ENCODE peak calls at places on chromosomes 4 and X, in four cellular contexts. One of them, this sample, is unnamed. For H3K36me3, the result is how much of the 10 kb centered on the place peaks cover.

GRCh38 chr4:159410076-159410777 is 307.3 kb downstream of the RAPGEF2 start:
- DNase-seq in body of pancreas: no peak
- DNase-seq in kidney: no peak
- DNase-seq in left lung: no peak
- DNase-seq in this sample: no peak

GRCh38 chrX:45479196-45479834 is 278.6 kb upstream of the DIPK2B start:
- DNase-seq in body of pancreas: no peak
- DNase-seq in kidney: no peak
- DNase-seq in left lung: no peak
- DNase-seq in this sample: no peak

GRCh38 chrX:38548508-38548907 is 12.8 kb upstream of the TSPAN7 start:
- DNase-seq in body of pancreas: no peak
- DNase-seq in kidney: no peak
- DNase-seq in left lung: no peak
- DNase-seq in this sample: no peak

GRCh38 chr4:153038493-153039311 is 102.6 kb downstream of the FHDC1 start:
- DNase-seq in body of pancreas: no peak
- DNase-seq in kidney: no peak
- DNase-seq in left lung: no peak
- DNase-seq in this sample: no peak

GRCh38 chr4:189659302-189659701 is 281.4 kb upstream of the FRG1 start:
- DNase-seq in body of pancreas: no peak
- DNase-seq in kidney: no peak
- DNase-seq in left lung: no peak
- DNase-seq in this sample: no peak

GRCh38 chrX:118553042-118553714 is 57.6 kb downstream of the DOCK11 start:
- DNase-seq in body of pancreas: no peak
- DNase-seq in kidney: no peak
- DNase-seq in left lung: no peak
- DNase-seq in this sample: no peak

GRCh38 chrX:13903405-13903804 is 86.5 kb upstream of the GPM6B start:
- DNase-seq in body of pancreas: no peak
- DNase-seq in kidney: no peak
- DNase-seq in left lung: no peak
- DNase-seq in this sample: no peak

GRCh38 chr4:31083451-31083850 is 363.3 kb downstream of the PCDH7 start:
- DNase-seq in body of pancreas: no peak
- DNase-seq in kidney: no peak
- DNase-seq in left lung: no peak
- DNase-seq in this sample: no peak

GRCh38 chrX:54449929-54450328 is 9.7 kb downstream of the TSR2 start:
- DNase-seq in body of pancreas: no peak
- DNase-seq in kidney: no peak
- DNase-seq in left lung: no peak
- DNase-seq in this sample: no peak

GRCh38 chrX:54442790-54443189 is 2.6 kb downstream of the TSR2 start:
- DNase-seq in body of pancreas: no peak
- DNase-seq in kidney: no peak
- DNase-seq in left lung: no peak
- DNase-seq in this sample: no peak

GRCh38 chrX:54446084-54446483 is 5.9 kb downstream of the TSR2 start:
- DNase-seq in body of pancreas: no peak
- DNase-seq in kidney: no peak
- DNase-seq in left lung: no peak
- DNase-seq in this sample: no peak

GRCh38 chrX:54444752-54445151 is 4.5 kb downstream of the TSR2 start:
- DNase-seq in body of pancreas: no peak
- DNase-seq in kidney: no peak
- DNase-seq in left lung: no peak
- DNase-seq in this sample: no peak

DNA sequence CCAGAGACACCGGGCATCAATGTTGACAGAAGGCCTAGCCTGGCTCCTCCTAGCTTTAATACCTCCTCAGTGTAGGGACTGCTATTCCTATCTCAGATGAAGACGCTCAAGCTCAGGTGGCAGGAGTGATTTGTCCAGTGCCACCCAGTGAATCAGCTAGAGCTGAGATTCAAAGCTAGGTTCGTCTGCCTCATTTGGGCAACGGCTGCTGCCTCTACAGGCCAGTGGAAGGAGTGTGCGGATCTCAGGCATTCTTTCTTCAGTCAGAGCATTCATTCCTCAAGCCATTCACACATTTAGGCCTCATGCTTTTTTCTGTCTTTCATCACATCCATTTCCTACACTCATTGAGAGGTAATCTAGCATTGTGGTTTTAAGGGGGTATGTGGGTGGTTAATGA is 7.3 kb downstream of the TSR2 start:
- DNase-seq in body of pancreas: no peak
- DNase-seq in kidney: no peak
- DNase-seq in left lung: no peak
- DNase-seq in this sample: no peak
- H3K27ac ChIP-seq in body of pancreas: no peak
- H3K27ac ChIP-seq in kidney: no peak
- H3K27ac ChIP-seq in left lung: no peak
- H3K27ac ChIP-seq in this sample: no peak

GRCh38 chr4:142846729-142847606 is 867 bp upstream of the INPP4B start:
- DNase-seq in body of pancreas: peak
- DNase-seq in kidney: peak
- DNase-seq in left lung: peak
- DNase-seq in this sample: peak
- TF ChIP-seq CTCF in body of pancreas: peak
- TF ChIP-seq CTCF in kidney: peak
- TF ChIP-seq CTCF in left lung: peak
- TF ChIP-seq CTCF in this sample: peak

GRCh38 chrX:149490100-149490499 is 15.0 kb downstream of the IDS start:
- DNase-seq in body of pancreas: no peak
- DNase-seq in kidney: no peak
- DNase-seq in left lung: no peak
- DNase-seq in this sample: no peak
- H3K36me3 ChIP-seq in body of pancreas: under half
- H3K36me3 ChIP-seq in kidney: under half
- H3K36me3 ChIP-seq in left lung: under half
- H3K36me3 ChIP-seq in this sample: under half

GRCh38 chr4:38178666-38178995 is 218.4 kb downstream of the PTTG2 start:
- DNase-seq in body of pancreas: no peak
- DNase-seq in kidney: no peak
- DNase-seq in left lung: no peak
- DNase-seq in this sample: no peak
- H3K27ac ChIP-seq in body of pancreas: peak
- H3K27ac ChIP-seq in kidney: no peak
- H3K27ac ChIP-seq in left lung: no peak
- H3K27ac ChIP-seq in this sample: no peak

GRCh38 chr4:8585186-8585585 is 5.0 kb downstream of the GPR78 start:
- DNase-seq in body of pancreas: no peak
- DNase-seq in kidney: peak
- DNase-seq in left lung: no peak
- DNase-seq in this sample: no peak
- TF ChIP-seq CTCF in body of pancreas: peak
- TF ChIP-seq CTCF in kidney: peak
- TF ChIP-seq CTCF in left lung: no peak
- TF ChIP-seq CTCF in this sample: no peak

DNA sequence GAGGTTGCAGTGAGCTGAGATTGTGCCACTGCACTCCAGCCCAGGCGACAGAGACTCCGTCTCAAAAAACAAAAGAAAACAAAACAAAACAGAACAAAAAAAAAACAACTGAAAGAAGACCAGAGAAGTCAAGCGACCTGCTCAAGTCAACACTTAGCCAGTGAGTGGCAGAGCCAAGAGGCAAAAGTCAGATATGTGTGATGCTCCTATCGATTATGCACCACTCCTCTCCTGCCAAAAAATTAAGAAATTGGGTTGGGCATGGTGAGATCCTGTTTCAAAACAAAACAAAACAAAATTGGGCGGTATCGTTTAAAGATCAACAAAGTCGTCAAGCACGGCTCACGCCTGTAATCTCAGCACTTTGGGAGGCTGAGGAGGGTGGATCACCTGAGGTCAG is 137.7 kb downstream of the PDS5A start:
- DNase-seq in body of pancreas: no peak
- DNase-seq in kidney: no peak
- DNase-seq in left lung: no peak
- DNase-seq in this sample: no peak
- H3K36me3 ChIP-seq in body of pancreas: under half
- H3K36me3 ChIP-seq in kidney: under half
- H3K36me3 ChIP-seq in left lung: under half
- H3K36me3 ChIP-seq in this sample: half or more

GRCh38 chrX:39953027-39953426 is 144.7 kb downstream of the BCOR start:
- DNase-seq in body of pancreas: no peak
- DNase-seq in kidney: no peak
- DNase-seq in left lung: no peak
- DNase-seq in this sample: no peak

GRCh38 chrX:39956803-39957394 is 140.9 kb downstream of the BCOR start:
- DNase-seq in body of pancreas: no peak
- DNase-seq in kidney: no peak
- DNase-seq in left lung: no peak
- DNase-seq in this sample: no peak

GRCh38 chrX:39955621-39956020 is 142.1 kb downstream of the BCOR start:
- DNase-seq in body of pancreas: no peak
- DNase-seq in kidney: no peak
- DNase-seq in left lung: no peak
- DNase-seq in this sample: no peak

GRCh38 chrX:39950035-39950688 is 147.6 kb downstream of the BCOR start:
- DNase-seq in body of pancreas: no peak
- DNase-seq in kidney: peak
- DNase-seq in left lung: no peak
- DNase-seq in this sample: no peak

DNA sequence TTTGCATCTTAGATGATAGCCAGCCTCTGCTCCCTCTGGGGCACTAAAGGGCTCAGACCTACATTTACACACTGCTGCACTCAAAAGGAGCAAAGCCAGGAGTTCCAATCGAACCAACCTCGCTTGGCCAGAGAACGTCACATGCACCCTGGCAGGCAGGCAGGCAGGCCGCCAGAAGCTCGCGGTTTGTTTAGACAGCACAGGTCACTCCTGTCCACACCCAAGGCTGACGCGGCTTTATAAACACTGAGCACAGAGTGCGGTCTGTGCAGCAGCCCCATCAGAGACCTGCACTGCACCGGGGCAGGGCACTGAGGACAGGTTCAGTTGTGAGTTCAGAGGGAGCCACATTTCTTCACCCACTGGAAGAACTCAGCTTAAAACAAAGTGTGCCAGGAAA is 143.9 kb downstream of the BCOR start:
- DNase-seq in body of pancreas: peak
- DNase-seq in kidney: peak
- DNase-seq in left lung: peak
- DNase-seq in this sample: peak
- H3K27ac ChIP-seq in body of pancreas: peak
- H3K27ac ChIP-seq in kidney: no peak
- H3K27ac ChIP-seq in left lung: peak
- H3K27ac ChIP-seq in this sample: no peak

DNA sequence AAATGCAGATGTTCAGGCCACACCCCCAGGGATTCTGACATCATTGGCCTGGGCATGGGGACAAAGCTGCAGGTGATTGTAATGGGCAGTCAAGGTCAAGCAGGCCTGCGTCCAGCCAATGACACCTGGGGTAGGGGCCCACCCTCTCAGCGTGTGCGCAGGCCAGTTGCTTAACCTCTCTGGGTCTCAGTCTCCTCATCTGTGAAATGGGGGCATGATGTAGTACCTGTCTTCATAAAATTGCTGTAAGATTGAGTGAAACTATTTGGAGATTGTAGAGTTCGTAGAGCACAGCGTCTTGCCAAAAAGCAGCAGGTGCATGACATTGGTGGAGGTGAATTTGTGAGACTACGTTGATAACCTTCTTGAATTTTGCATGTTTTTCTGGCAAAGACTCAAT is 21.2 kb downstream of the RS1 start:
- DNase-seq in body of pancreas: no peak
- DNase-seq in kidney: no peak
- DNase-seq in left lung: no peak
- DNase-seq in this sample: no peak
- TF ChIP-seq CTCF in body of pancreas: no peak
- TF ChIP-seq CTCF in kidney: no peak
- TF ChIP-seq CTCF in left lung: no peak
- TF ChIP-seq CTCF in this sample: no peak

GRCh38 chr4:776743-777441 is 49.0 kb downstream of the CPLX1 start:
- DNase-seq in body of pancreas: no peak
- DNase-seq in kidney: peak
- DNase-seq in left lung: no peak
- DNase-seq in this sample: no peak
- H3K36me3 ChIP-seq in body of pancreas: under half
- H3K36me3 ChIP-seq in kidney: under half
- H3K36me3 ChIP-seq in left lung: under half
- H3K36me3 ChIP-seq in this sample: half or more

DNA sequence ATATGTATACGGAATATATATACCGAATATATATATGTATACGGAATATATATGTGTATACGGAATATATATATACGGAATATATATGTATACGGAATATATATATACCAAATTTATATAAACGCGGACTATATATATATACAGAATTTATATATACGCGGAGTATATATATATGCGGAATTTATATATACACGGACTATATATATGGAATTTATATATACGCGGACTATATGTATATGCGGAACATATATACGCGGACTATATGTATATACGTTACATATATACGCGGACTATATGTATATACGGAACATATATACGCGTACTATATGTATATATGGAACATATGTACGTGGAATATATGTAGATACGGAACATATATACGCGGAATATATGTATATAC is 78.6 kb downstream of the ARHGAP36 start:
- DNase-seq in body of pancreas: no peak
- DNase-seq in kidney: no peak
- DNase-seq in left lung: no peak
- DNase-seq in this sample: no peak
- H3K27ac ChIP-seq in body of pancreas: no peak
- H3K27ac ChIP-seq in kidney: no peak
- H3K27ac ChIP-seq in left lung: no peak
- H3K27ac ChIP-seq in this sample: no peak

This sample was measured in ascending aorta.